ENCODE peak calls at places on chromosomes 7 and 10, in four cellular contexts. U, I, D and N are unnamed samples.

GRCh38 chr10:113978802-113979201 is 64.9 kb upstream of the ADRB1 start:
- DNase-seq in D (no peak), U (no peak), I (no peak), N (no peak)

GRCh38 chr7:36535866-36536664 is 146.4 kb downstream of the ANLN start:
- DNase-seq in I (no peak), U (no peak), D (peak), N (peak)

GRCh38 chr7:139367438-139368155 is 7.9 kb downstream of the LUC7L2 start:
- DNase-seq in D (no peak), I (no peak), U (no peak), N (no peak)

GRCh38 chr10:16529853-16530252 is 8.2 kb upstream of the C1QL3 start:
- DNase-seq in I (no peak), D (no peak), U (no peak), N (no peak)

GRCh38 chr7:95335093-95335492 is 10.8 kb upstream of the PON1 start:
- DNase-seq in I (peak), D (peak), U (no peak), N (peak)

GRCh38 chr7:55134786-55135185 is 116.0 kb downstream of the EGFR start:
- DNase-seq in U (no peak), D (no peak), I (no peak), N (no peak)

GRCh38 chr10:33807527-33808377 is 473.3 kb upstream of the NRP1 start:
- DNase-seq in U (no peak), I (no peak), D (no peak), N (no peak)

GRCh38 chr7:7257899-7258692 is 75.8 kb downstream of the C1GALT1 start:
- DNase-seq in D (no peak), U (peak), I (no peak), N (no peak)

GRCh38 chr10:86001521-86001920 is 365.1 kb downstream of the GRID1 start:
- DNase-seq in D (no peak), U (no peak), I (no peak), N (no peak)

GRCh38 chr7:40918701-40919271 is 784.0 kb downstream of the SUGCT start:
- DNase-seq in U (no peak), D (peak), I (peak), N (peak)

GRCh38 chr10:129955591-129956284 is 8.3 kb downstream of the EBF3 start:
- DNase-seq in U (no peak), D (no peak), I (peak), N (no peak)

GRCh38 chr10:89378006-89378627 is at the start of gene IFIT1B:
- DNase-seq in U (no peak), D (no peak), I (peak), N (no peak)

GRCh38 chr10:112475565-112476233 is 28.7 kb downstream of the VTI1A start:
- DNase-seq in U (no peak), I (peak), D (peak), N (peak)

GRCh38 chr7:149245744-149246143 is 6.3 kb downstream of the ZNF212 start:
- DNase-seq in U (no peak), I (no peak), D (no peak), N (no peak)

DNA sequence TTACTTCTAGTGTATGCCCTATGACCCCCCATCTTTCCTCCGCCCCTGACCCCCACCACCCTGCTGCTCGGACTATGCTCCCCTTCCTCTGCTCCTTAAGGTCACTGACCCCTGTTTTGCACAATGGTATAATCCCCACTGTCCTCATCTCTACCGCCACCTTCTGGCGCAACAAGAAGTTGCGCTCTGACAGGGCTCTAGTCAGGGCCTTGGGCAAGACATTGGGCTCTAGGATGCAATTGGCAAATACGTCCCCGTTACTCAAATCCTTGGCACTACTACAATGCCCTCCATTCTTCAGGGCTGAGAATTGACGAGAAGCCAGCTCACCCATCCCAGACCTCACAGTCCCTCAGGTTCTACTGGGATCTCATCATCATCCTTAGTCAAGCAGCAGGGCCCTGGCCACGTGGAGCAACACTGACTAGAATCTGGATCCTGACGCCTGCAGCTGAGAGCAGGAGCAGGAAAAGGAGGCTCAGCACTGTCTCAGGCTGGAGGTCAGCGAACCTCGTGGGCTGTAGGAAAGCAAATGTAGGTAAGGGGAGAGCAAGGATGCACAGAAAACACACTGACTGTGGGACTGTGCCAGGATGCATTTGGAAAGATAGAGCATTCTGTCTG is 10.6 kb downstream of the LRIT2 start:
- DNase-seq in D (no peak), U (peak), I (peak), N (no peak)
- TF ChIP-seq CTCF in D (no peak), U (peak), I (peak), N (peak)

GRCh38 chr7:89621925-89622641 is 532.2 kb upstream of the STEAP1 start:
- DNase-seq in I (no peak), U (no peak), D (no peak), N (no peak)

GRCh38 chr7:89623018-89623672 is 531.1 kb upstream of the STEAP1 start:
- DNase-seq in I (peak), D (peak), U (no peak), N (peak)

GRCh38 chr7:89618269-89618668 is 536.0 kb upstream of the STEAP1 start:
- DNase-seq in U (no peak), D (no peak), I (no peak), N (no peak)
- TF ChIP-seq CTCF in U (no peak), D (no peak), I (no peak), N (no peak)

GRCh38 chr7:155356323-155357105 is 58.8 kb downstream of the INSIG1 start:
- DNase-seq in D (no peak), U (no peak), I (peak), N (peak)

GRCh38 chr7:155353256-155353897 is 55.7 kb downstream of the INSIG1 start:
- DNase-seq in D (no peak), I (no peak), U (no peak), N (no peak)

GRCh38 chr7:155354371-155355048 is 56.8 kb downstream of the INSIG1 start:
- DNase-seq in U (no peak), I (no peak), D (no peak), N (no peak)

GRCh38 chr7:155355745-155356144 is 58.1 kb downstream of the INSIG1 start:
- DNase-seq in U (no peak), D (no peak), I (no peak), N (no peak)

DNA sequence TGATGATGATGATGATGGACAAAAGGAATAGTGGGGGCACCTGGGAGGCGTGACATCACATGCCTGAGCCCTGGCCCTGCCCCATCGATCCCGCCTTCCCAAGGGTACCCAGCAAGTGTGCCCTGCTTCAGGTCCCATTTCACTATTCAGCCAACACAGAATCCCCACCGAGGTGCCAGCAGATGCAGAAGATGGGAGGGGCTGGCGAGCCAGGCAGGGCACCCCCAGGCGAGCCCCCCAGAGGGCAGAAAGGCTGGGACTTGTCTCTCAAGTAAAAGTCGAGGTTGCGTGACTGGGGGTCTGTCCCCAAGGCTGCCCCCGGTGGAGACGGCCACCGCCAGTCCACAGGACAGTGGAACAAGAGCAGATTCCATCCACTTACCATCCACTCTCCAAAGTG is 57.5 kb downstream of the INSIG1 start:
- DNase-seq in U (no peak), D (no peak), I (no peak), N (no peak)
- TF ChIP-seq CTCF in U (no peak), D (no peak), I (no peak), N (no peak)

GRCh38 chr7:103425177-103425576 is 20.8 kb downstream of the SLC26A5 start:
- DNase-seq in U (no peak), I (no peak), D (no peak), N (no peak)
- TF ChIP-seq CTCF in U (no peak), I (peak), D (no peak), N (no peak)

GRCh38 chr7:99930376-99930775 is 956 bp upstream of the GJC3 start:
- DNase-seq in I (no peak), D (no peak), U (no peak), N (no peak)

GRCh38 chr7:99928994-99929729 is at the start of gene GJC3:
- DNase-seq in D (peak), U (peak), I (peak), N (peak)

GRCh38 chr7:99928188-99928587 is 1.2 kb downstream of the GJC3 start:
- DNase-seq in D (no peak), I (no peak), U (no peak), N (no peak)

GRCh38 chr7:99927536-99927935 is 1.9 kb downstream of the GJC3 start:
- DNase-seq in I (no peak), D (no peak), U (no peak), N (no peak)

GRCh38 chr7:99929730-99930053 is 272 bp upstream of the GJC3 start:
- DNase-seq in U (no peak), I (no peak), D (no peak), N (no peak)
- TF ChIP-seq CTCF in U (no peak), I (no peak), D (no peak), N (no peak)

GRCh38 chr10:11853468-11853867 is 30.3 kb downstream of the PROSER2 start:
- DNase-seq in U (no peak), D (no peak), I (no peak), N (no peak)
- TF ChIP-seq CTCF in U (no peak), D (no peak), I (peak), N (no peak)

DNA sequence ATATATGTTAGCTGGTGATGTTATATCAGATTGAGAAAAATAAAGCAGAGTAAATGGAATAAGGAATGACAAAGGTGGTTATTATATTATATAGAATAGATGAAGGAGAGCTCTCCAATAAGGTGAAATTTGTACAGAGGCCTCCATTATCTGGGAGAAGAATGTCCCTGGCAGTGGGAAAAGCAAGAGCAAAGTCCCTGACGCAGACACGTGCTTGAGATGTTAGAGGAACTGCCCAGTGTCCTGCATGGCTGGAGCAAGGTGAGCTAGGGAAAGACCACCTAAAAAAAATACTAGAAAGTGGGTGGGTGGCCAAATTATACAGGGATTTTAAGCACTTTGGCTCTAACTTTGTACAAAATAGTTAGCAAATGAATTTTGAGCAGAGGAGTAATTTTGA is 120.7 kb downstream of the MDFIC start:
- DNase-seq in I (no peak), D (no peak), U (no peak), N (no peak)
- TF ChIP-seq CTCF in I (no peak), D (no peak), U (no peak), N (no peak)

DNA sequence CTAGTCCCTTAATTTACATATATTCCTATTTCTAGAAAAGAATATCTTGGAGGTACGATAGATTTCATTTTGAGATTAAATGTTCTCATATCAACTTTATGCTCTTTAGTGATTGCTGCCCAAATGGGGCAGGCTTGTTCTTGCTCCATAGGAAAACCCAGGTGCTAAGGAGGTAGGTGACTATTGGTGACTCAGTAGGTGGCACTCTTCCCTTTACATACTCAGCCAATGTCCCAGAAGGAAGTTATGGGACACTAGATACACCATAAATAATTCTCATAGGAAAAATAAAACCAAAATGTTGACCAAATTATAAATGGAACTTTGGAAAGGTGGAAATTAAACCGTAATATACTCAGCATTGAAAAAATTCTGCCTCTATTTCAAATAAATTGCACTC is 4.0 kb downstream of the SKAP2 start:
- DNase-seq in I (no peak), U (no peak), D (no peak), N (no peak)
- TF ChIP-seq CTCF in I (no peak), U (no peak), D (no peak), N (no peak)